ENCODE peak calls at places on chromosome 20, in seven cellular contexts. One of them, this sample, is unnamed.

GRCh38 chr20:7702141-7702540 is 238.1 kb downstream of the HAO1 start:
- DNase-seq in HCT116: no peak
- DNase-seq in GM12878: no peak
- DNase-seq in K562: no peak
- DNase-seq in H1: no peak
- DNase-seq in SK-N-SH: no peak
- DNase-seq in HepG2: no peak
- DNase-seq in this sample: no peak

GRCh38 chr20:34977365-34978091 is 21.9 kb downstream of the MYH7B start:
- DNase-seq in HCT116: no peak
- DNase-seq in GM12878: no peak
- DNase-seq in K562: no peak
- DNase-seq in H1: no peak
- DNase-seq in SK-N-SH: no peak
- DNase-seq in HepG2: peak; percentile 56
- DNase-seq in this sample: no peak

GRCh38 chr20:36145877-36146707 is 8.4 kb upstream of the EPB41L1 start:
- DNase-seq in HCT116: no peak
- DNase-seq in GM12878: no peak
- DNase-seq in K562: no peak
- DNase-seq in H1: no peak
- DNase-seq in SK-N-SH: no peak
- DNase-seq in HepG2: no peak
- DNase-seq in this sample: no peak

GRCh38 chr20:44856847-44857448 is 28.6 kb upstream of the YWHAB start:
- DNase-seq in HCT116: no peak
- DNase-seq in GM12878: no peak
- DNase-seq in K562: peak; percentile 50
- DNase-seq in H1: peak; percentile 27
- DNase-seq in SK-N-SH: no peak
- DNase-seq in HepG2: no peak
- DNase-seq in this sample: peak; percentile 44

GRCh38 chr20:63924241-63924640 is 29.3 kb downstream of the DNAJC5 start:
- DNase-seq in HCT116: no peak
- DNase-seq in GM12878: no peak
- DNase-seq in K562: no peak
- DNase-seq in H1: no peak
- DNase-seq in SK-N-SH: no peak
- DNase-seq in HepG2: no peak
- DNase-seq in this sample: no peak

GRCh38 chr20:39691151-39691862 is 729.2 kb downstream of the DHX35 start:
- DNase-seq in HCT116: no peak
- DNase-seq in GM12878: no peak
- DNase-seq in K562: no peak
- DNase-seq in H1: no peak
- DNase-seq in SK-N-SH: no peak
- DNase-seq in HepG2: no peak
- DNase-seq in this sample: no peak

GRCh38 chr20:19628570-19629134 is 129.4 kb upstream of the RIN2 start:
- DNase-seq in HCT116: peak; percentile 81
- DNase-seq in GM12878: peak; percentile 26
- DNase-seq in K562: peak; percentile 57
- DNase-seq in H1: peak; percentile 84
- DNase-seq in SK-N-SH: peak; percentile 62
- DNase-seq in HepG2: peak; percentile 84
- DNase-seq in this sample: peak; percentile 86

GRCh38 chr20:49230575-49231211 is 11.5 kb downstream of the DDX27 start:
- DNase-seq in HCT116: no peak
- DNase-seq in GM12878: no peak
- DNase-seq in K562: no peak
- DNase-seq in H1: no peak
- DNase-seq in SK-N-SH: no peak
- DNase-seq in HepG2: no peak
- DNase-seq in this sample: no peak

GRCh38 chr20:59777814-59778575 is 155.4 kb downstream of the SYCP2 start:
- DNase-seq in HCT116: no peak
- DNase-seq in GM12878: no peak
- DNase-seq in K562: no peak
- DNase-seq in H1: no peak
- DNase-seq in SK-N-SH: no peak
- DNase-seq in HepG2: no peak
- DNase-seq in this sample: no peak

GRCh38 chr20:20519269-20519668 is 151.4 kb downstream of the INSM1 start:
- DNase-seq in HCT116: no peak
- DNase-seq in GM12878: no peak
- DNase-seq in K562: no peak
- DNase-seq in H1: no peak
- DNase-seq in SK-N-SH: no peak
- DNase-seq in HepG2: peak; percentile 33
- DNase-seq in this sample: no peak

GRCh38 chr20:8153281-8153908 is 21.3 kb downstream of the PLCB1 start:
- DNase-seq in HCT116: no peak
- DNase-seq in GM12878: peak; percentile 51
- DNase-seq in K562: no peak
- DNase-seq in H1: no peak
- DNase-seq in SK-N-SH: no peak
- DNase-seq in HepG2: no peak
- DNase-seq in this sample: peak; percentile 29

GRCh38 chr20:45114465-45115385 is at the start of gene WFDC5:
- DNase-seq in HCT116: no peak
- DNase-seq in GM12878: no peak
- DNase-seq in K562: no peak
- DNase-seq in H1: peak; percentile 52
- DNase-seq in SK-N-SH: no peak
- DNase-seq in HepG2: no peak
- DNase-seq in this sample: no peak

GRCh38 chr20:58907481-58908137 is 55.1 kb downstream of the GNAS start:
- DNase-seq in HCT116: no peak
- DNase-seq in GM12878: peak; percentile 98
- DNase-seq in K562: peak; percentile 56
- DNase-seq in H1: no peak
- DNase-seq in SK-N-SH: peak; percentile 64
- DNase-seq in HepG2: peak; percentile 50
- DNase-seq in this sample: no peak

GRCh38 chr20:12030470-12030869 is 112.8 kb downstream of the BTBD3 start:
- DNase-seq in HCT116: no peak
- DNase-seq in GM12878: no peak
- DNase-seq in K562: no peak
- DNase-seq in H1: no peak
- DNase-seq in SK-N-SH: no peak
- DNase-seq in HepG2: no peak
- DNase-seq in this sample: no peak

GRCh38 chr20:61445138-61445537 is 193.1 kb downstream of the CDH4 start:
- DNase-seq in HCT116: no peak
- DNase-seq in GM12878: no peak
- DNase-seq in K562: no peak
- DNase-seq in H1: peak; percentile 39
- DNase-seq in SK-N-SH: no peak
- DNase-seq in HepG2: no peak
- DNase-seq in this sample: no peak

GRCh38 chr20:12554416-12554815 is 454.4 kb upstream of the SPTLC3 start:
- DNase-seq in HCT116: no peak
- DNase-seq in GM12878: no peak
- DNase-seq in K562: no peak
- DNase-seq in H1: no peak
- DNase-seq in SK-N-SH: no peak
- DNase-seq in HepG2: no peak
- DNase-seq in this sample: no peak

GRCh38 chr20:40545478-40545877 is 143.6 kb downstream of the MAFB start:
- DNase-seq in HCT116: no peak
- DNase-seq in GM12878: no peak
- DNase-seq in K562: no peak
- DNase-seq in H1: no peak
- DNase-seq in SK-N-SH: no peak
- DNase-seq in HepG2: no peak
- DNase-seq in this sample: no peak

DNA sequence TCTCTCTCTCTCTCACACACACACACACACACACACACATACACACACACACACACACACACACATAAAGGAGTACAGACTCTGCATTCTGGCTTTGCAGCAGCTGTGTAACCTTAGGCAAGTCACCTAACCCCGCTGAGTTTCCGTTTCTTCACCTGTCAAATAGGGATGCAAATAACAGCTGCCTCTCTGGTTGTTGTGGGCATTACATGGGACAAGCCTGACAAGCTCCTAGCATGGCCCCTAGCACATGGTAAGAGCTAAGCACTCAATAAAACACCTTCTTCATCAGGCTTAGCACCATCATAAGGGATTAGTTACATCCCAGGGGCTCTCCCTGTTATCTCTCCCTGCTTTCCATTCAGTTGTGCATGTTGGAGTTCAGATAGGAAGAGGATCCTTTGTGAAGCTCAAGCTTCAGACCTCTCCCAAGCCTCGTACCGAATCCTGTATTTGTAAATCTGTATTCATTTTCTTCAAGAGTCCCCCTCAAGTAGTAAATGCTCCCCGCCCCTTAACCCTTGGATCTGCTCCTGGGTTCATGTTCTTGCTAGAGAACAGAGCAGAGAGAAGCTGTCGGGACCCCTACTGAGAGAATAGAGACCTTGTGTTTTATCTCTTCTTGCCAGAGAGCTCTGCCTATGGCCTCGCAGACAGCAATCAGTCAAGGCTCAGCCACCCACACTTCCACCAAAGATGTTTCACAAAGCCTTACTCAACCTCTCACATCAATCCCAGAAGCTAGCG is 2.2 kb downstream of the SLC13A3 start:
- DNase-seq in HCT116: no peak
- DNase-seq in GM12878: no peak
- DNase-seq in K562: peak; percentile 64
- DNase-seq in H1: no peak
- DNase-seq in SK-N-SH: no peak
- DNase-seq in HepG2: peak; percentile 68
- DNase-seq in this sample: peak; percentile 23
- TF ChIP-seq JUND in HCT116: no peak
- TF ChIP-seq JUND in GM12878: no peak
- TF ChIP-seq JUND in K562: no peak
- TF ChIP-seq JUND in H1: no peak
- TF ChIP-seq JUND in SK-N-SH: no peak
- TF ChIP-seq JUND in HepG2: no peak
- TF ChIP-seq JUND in this sample: no peak

DNA sequence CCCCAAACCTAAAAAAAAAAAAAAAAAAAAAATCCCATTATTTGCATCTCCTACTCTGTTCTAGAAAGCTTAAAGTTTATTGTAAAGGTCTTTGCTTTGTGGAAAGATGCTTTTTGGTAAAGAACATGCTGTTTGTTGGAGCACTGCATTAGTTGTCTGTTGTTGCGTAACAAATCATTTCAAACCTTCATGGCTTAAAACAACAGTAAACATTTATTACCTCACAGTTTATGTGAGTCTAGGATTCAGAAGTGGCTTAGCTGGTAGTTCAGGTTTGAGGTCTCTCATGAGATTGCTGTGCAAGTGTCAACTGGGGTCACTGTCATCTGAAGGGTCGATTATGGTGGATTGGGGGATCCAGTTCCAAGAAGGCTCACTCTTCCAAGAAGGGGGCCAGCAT is 155.2 kb upstream of the ZFP64 start:
- DNase-seq in HCT116: no peak
- DNase-seq in GM12878: no peak
- DNase-seq in K562: no peak
- DNase-seq in H1: no peak
- DNase-seq in SK-N-SH: no peak
- DNase-seq in HepG2: no peak
- DNase-seq in this sample: peak; percentile 22
- TF ChIP-seq JUND in HCT116: no peak
- TF ChIP-seq JUND in GM12878: no peak
- TF ChIP-seq JUND in K562: no peak
- TF ChIP-seq JUND in H1: no peak
- TF ChIP-seq JUND in SK-N-SH: no peak
- TF ChIP-seq JUND in HepG2: no peak
- TF ChIP-seq JUND in this sample: no peak

DNA sequence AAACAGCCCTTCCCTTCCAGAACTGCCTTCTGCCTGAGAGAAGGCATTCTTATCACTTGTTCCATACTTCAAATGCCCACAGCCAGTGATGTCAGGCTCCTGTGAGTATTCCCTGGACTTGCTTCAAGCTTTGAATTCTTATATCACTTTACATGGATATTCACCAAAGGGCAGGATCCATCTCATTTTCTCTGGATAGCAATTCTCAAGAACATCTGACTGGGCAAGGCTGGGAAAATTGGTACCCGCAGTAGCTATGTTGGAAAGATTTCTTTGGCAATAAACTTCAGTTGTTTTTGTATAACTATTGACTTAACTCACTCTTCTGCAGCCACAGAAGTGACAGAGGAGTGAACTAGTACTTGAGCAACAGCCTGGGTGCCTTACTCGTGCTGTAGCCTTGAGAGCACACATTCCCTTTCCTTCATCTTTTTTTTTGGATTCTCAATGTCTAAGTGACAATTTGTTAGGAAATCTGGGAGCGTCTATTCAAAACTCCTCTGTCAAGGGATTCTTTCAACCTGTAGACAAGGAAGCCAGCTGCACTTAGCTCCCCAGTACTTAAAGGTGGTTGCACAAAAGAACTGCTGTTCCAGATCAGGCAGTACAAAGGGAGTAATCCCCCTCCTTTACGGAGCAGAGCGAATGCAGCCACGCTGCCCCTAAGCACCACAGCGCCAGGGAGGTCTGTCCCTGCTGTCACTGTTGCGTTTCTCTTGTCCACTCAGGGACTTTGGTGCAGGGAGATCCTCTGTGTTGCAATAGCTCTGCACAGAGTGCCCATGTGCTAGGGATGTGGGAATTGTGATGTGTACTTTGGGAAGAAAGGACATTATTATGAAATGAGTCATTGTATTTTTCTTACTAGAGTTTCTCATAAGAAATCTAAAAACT is 69.6 kb downstream of the JAG1 start:
- DNase-seq in HCT116: peak; percentile 32
- DNase-seq in GM12878: no peak
- DNase-seq in K562: no peak
- DNase-seq in H1: no peak
- DNase-seq in SK-N-SH: no peak
- DNase-seq in HepG2: peak; percentile 99
- DNase-seq in this sample: peak; percentile 13
- TF ChIP-seq JUND in HCT116: peak; percentile 53
- TF ChIP-seq JUND in GM12878: no peak
- TF ChIP-seq JUND in K562: no peak
- TF ChIP-seq JUND in H1: no peak
- TF ChIP-seq JUND in SK-N-SH: peak; percentile 75
- TF ChIP-seq JUND in HepG2: peak; percentile 98
- TF ChIP-seq JUND in this sample: no peak

GRCh38 chr20:23304616-23305015 is 46.0 kb upstream of the NXT1 start:
- DNase-seq in HCT116: no peak
- DNase-seq in GM12878: no peak
- DNase-seq in K562: no peak
- DNase-seq in H1: no peak
- DNase-seq in SK-N-SH: no peak
- DNase-seq in HepG2: no peak
- DNase-seq in this sample: no peak

GRCh38 chr20:23305098-23305497 is 45.5 kb upstream of the NXT1 start:
- DNase-seq in HCT116: no peak
- DNase-seq in GM12878: no peak
- DNase-seq in K562: no peak
- DNase-seq in H1: no peak
- DNase-seq in SK-N-SH: no peak
- DNase-seq in HepG2: no peak
- DNase-seq in this sample: no peak

GRCh38 chr20:23308908-23309307 is 41.7 kb upstream of the NXT1 start:
- DNase-seq in HCT116: no peak
- DNase-seq in GM12878: no peak
- DNase-seq in K562: no peak
- DNase-seq in H1: no peak
- DNase-seq in SK-N-SH: no peak
- DNase-seq in HepG2: no peak
- DNase-seq in this sample: no peak

GRCh38 chr20:23309781-23310180 is 40.8 kb upstream of the NXT1 start:
- DNase-seq in HCT116: no peak
- DNase-seq in GM12878: no peak
- DNase-seq in K562: no peak
- DNase-seq in H1: no peak
- DNase-seq in SK-N-SH: no peak
- DNase-seq in HepG2: no peak
- DNase-seq in this sample: no peak

GRCh38 chr20:23308024-23308423 is 42.6 kb upstream of the NXT1 start:
- DNase-seq in HCT116: no peak
- DNase-seq in GM12878: no peak
- DNase-seq in K562: no peak
- DNase-seq in H1: no peak
- DNase-seq in SK-N-SH: no peak
- DNase-seq in HepG2: no peak
- DNase-seq in this sample: no peak
- TF ChIP-seq JUND in HCT116: no peak
- TF ChIP-seq JUND in GM12878: no peak
- TF ChIP-seq JUND in K562: no peak
- TF ChIP-seq JUND in H1: no peak
- TF ChIP-seq JUND in SK-N-SH: no peak
- TF ChIP-seq JUND in HepG2: no peak
- TF ChIP-seq JUND in this sample: no peak

This sample was measured in T47D.